ENCODE peak calls at places on chromosomes 16 and 17, in five cellular contexts. V is A549, E is GM23338, K is HepG2, I is GM12878. B is an unnamed sample.

GRCh38 chr16:29973384-29974246 is at the start of gene TAOK2:
- DNase-seq in K (peak), I (peak), E (peak), V (peak), B (peak)

GRCh38 chr17:67365762-67366192 is 600 bp downstream of the PSMD12 start:
- DNase-seq in K (peak), V (no peak), E (no peak), I (no peak), B (peak)

GRCh38 chr16:88856122-88856827 is 472 bp downstream of the GALNS start:
- DNase-seq in V (no peak), K (no peak), E (peak), I (no peak), B (peak)

GRCh38 chr16:88378836-88379693 is 3.7 kb upstream of the ZNF469 start:
- DNase-seq in V (no peak), K (no peak), I (no peak), E (no peak), B (no peak)

GRCh38 chr17:6503641-6504195 is 52.6 kb downstream of the PITPNM3 start:
- DNase-seq in I (no peak), E (no peak), V (no peak), K (no peak), B (no peak)

GRCh38 chr16:72282338-72282737 is 110.4 kb upstream of the PMFBP1 start:
- DNase-seq in V (no peak), K (no peak), E (no peak), I (no peak), B (no peak)

GRCh38 chr17:56679767-56680422 is 86.4 kb downstream of the NOG start:
- DNase-seq in E (no peak), V (no peak), I (no peak), K (no peak), B (no peak)

GRCh38 chr16:46673320-46674013 is 15.5 kb downstream of the VPS35 start:
- DNase-seq in V (peak), K (peak), E (peak), I (peak), B (peak)

GRCh38 chr17:68821860-68822693 is 133.1 kb downstream of the ABCA8 start:
- DNase-seq in E (no peak), I (no peak), K (peak), V (peak), B (no peak)

GRCh38 chr17:40828454-40829039 is 6.1 kb upstream of the KRT10 start:
- DNase-seq in V (no peak), K (no peak), E (no peak), I (no peak), B (no peak)

GRCh38 chr17:55540414-55541091 is 29.3 kb upstream of the SMIM36 start:
- DNase-seq in I (no peak), E (no peak), K (no peak), V (peak), B (no peak)

GRCh38 chr16:71711789-71712188 is 12.7 kb downstream of the PHLPP2 start:
- DNase-seq in V (no peak), E (peak), K (no peak), I (no peak), B (no peak)

GRCh38 chr16:57967916-57968315 is 3.0 kb downstream of the CNGB1 start:
- DNase-seq in E (no peak), V (no peak), K (no peak), I (no peak), B (no peak)

GRCh38 chr17:41773190-41773588 is 13.3 kb downstream of the JUP start:
- DNase-seq in E (peak), K (peak), V (peak), I (no peak), B (peak)

GRCh38 chr16:11472851-11473250 is 113.9 kb downstream of the LITAF start:
- DNase-seq in E (no peak), I (no peak), V (no peak), K (no peak), B (no peak)

GRCh38 chr16:58105619-58106018 is 23.6 kb downstream of the CFAP20 start:
- DNase-seq in K (no peak), E (no peak), I (no peak), V (no peak), B (no peak)

GRCh38 chr17:66834919-66835454 is at the start of gene CACNG5:
- DNase-seq in V (peak), K (no peak), I (no peak), E (peak), B (peak)

GRCh38 chr16:53131363-53132071 is 76.7 kb downstream of the CHD9 start:
- DNase-seq in E (peak), K (peak), I (no peak), V (peak), B (peak)

GRCh38 chr17:16255481-16255901 is 38.5 kb downstream of the PIGL start:
- DNase-seq in E (peak), V (no peak), I (no peak), K (peak), B (no peak)

GRCh38 chr17:82272495-82273326 is 789 bp downstream of the CSNK1D start:
- DNase-seq in I (no peak), E (peak), K (no peak), V (peak), B (peak)

GRCh38 chr17:48259710-48260291 is 152.2 kb downstream of the SNX11 start:
- DNase-seq in I (no peak), E (peak), V (peak), K (no peak), B (peak)

GRCh38 chr17:75412455-75413317 is 7.2 kb upstream of the GRB2 start:
- DNase-seq in K (peak), E (peak), I (no peak), V (peak), B (peak)

GRCh38 chr17:6793748-6794493 is 17.9 kb downstream of the FBXO39 start:
- DNase-seq in V (no peak), K (no peak), E (no peak), I (no peak), B (no peak)

GRCh38 chr17:57619061-57619937 is 125.8 kb downstream of the CCDC182 start:
- DNase-seq in E (no peak), V (no peak), I (no peak), K (no peak), B (no peak)

GRCh38 chr17:73795730-73796129 is 151.5 kb upstream of the SDK2 start:
- DNase-seq in K (peak), I (no peak), E (no peak), V (no peak), B (no peak)

GRCh38 chr17:74547736-74548135 is 1.8 kb upstream of the CD300C start:
- DNase-seq in V (no peak), I (no peak), K (no peak), E (no peak), B (no peak)

DNA sequence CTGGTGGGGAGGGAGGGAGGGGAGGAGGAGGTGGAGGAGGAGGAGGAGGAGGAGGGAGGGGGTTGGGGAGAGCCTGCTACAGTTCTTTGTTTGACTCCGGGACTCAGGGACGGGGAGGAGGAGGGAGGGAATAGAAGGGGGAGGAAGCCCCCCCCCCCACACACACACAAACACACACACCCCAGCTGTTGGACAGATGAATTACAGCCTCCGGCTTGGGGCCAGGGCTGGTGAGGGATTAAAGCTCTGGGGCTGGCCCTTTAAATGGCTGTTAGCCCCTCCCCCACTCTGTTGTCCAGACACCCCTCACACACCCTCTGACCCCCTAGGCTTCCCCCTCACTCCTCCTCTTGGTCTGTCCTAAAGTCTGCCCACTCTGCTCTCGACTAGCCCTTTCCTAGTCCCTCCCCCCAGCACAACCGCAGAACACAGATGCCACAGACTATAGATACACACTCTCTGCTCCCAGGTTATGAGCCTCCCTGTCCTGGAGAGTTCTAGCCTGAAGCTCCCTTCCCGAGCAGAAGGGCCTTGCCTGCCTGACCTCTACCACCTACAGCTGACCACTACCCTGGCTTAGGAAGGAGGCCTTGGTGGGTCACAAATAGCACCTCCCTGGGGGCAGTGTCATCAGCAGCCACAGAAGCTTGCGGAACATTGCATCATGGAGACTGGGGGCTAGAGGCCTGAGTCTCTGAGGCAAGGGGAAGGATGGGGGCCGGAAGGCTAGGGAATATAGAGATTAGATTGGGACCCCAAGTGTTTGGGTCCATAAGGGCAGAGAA is 4.5 kb downstream of the KDM6B start:
- DNase-seq in K (peak), V (no peak), I (no peak), E (peak), B (peak)
- TF ChIP-seq JUNB in K (no peak), V (no peak), I (no peak), E (no peak), B (no peak)

DNA sequence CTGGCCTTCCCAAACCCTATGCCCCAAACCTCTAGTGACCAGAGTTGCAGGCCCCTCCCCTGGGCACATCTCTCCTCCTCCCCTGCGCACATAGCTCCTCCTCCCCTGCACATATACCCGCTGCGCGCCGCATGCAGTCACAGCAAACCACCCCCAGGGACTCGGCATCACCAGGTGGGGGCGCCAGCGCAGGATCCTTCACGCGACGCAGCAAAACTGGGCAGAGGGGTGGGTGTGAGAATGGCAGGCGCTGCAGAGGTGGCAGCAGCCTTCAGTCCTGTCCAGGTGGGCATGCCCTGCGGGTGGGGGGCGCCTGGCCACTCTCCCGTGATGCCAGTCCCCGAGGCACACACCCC is 5.6 kb downstream of the CORO6 start:
- DNase-seq in K (peak), I (no peak), E (peak), V (peak), B (peak)
- TF ChIP-seq JUNB in K (no peak), I (no peak), E (no peak), V (no peak), B (no peak)

GRCh38 chr17:80513892-80514291 is 30.7 kb upstream of the RPTOR start:
- DNase-seq in I (no peak), K (no peak), V (no peak), E (no peak), B (no peak)
- TF ChIP-seq JUNB in I (no peak), K (no peak), V (no peak), E (no peak), B (no peak)

GRCh38 chr16:9330036-9330545 is 238.6 kb downstream of the HAPSTR1 start:
- DNase-seq in E (no peak), V (no peak), K (no peak), I (no peak), B (no peak)
- TF ChIP-seq JUNB in E (no peak), V (no peak), K (no peak), I (no peak), B (no peak)

GRCh38 chr17:76451480-76451879 is 1.5 kb downstream of the UBE2O start:
- DNase-seq in I (no peak), V (no peak), E (no peak), K (no peak), B (no peak)
- TF ChIP-seq JUNB in I (no peak), V (no peak), E (no peak), K (no peak), B (no peak)

DNA sequence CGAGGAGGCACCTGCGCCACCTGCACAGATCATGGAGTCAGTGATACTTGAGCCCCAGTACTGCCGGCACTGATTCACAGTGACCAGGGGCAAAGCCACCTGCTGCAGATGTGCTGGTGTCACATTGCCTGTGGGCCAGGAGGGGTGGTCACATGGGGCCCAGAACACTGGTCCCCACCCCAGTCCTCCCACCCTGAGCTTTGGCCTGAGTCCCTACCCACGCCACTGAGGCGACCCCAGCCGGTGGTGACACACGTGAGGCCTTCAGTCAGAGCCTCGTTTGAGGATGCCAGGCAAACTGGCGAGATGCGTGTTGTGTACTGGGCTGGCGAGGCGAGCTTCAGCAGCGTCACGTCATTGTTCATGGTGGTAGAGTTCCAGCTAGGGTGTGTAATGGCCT is 1.5 kb downstream of the CTRL start:
- DNase-seq in E (no peak), I (no peak), V (no peak), K (no peak), B (no peak)
- TF ChIP-seq JUNB in E (no peak), I (no peak), V (no peak), K (no peak), B (no peak)

DNA sequence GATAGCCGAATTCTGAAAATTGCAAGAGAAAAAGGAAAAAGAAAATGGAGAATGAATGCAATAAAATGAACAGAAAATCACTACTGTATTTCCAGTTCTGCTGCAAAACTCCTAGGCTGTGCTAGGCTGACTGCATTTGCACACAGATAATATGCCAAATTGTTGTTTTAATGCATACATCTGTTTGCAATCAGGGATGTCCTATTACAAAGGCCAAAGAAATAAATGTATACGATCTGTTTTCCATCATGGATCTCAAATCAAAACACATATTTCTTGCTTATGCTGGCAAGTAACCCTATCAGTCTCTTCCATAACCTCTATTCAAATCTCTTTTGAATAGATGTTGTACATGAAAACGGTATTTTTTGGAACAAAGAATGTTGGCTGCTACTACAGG is 56.6 kb downstream of the DUSP14 start:
- DNase-seq in K (no peak), I (no peak), V (no peak), E (no peak), B (no peak)
- TF ChIP-seq JUNB in K (no peak), I (no peak), V (no peak), E (no peak), B (no peak)

GRCh38 chr16:84597518-84598390 is 20.1 kb downstream of the COTL1 start:
- DNase-seq in I (no peak), K (no peak), V (no peak), E (no peak), B (no peak)
- TF ChIP-seq JUNB in I (no peak), K (no peak), V (no peak), E (no peak), B (no peak)

DNA sequence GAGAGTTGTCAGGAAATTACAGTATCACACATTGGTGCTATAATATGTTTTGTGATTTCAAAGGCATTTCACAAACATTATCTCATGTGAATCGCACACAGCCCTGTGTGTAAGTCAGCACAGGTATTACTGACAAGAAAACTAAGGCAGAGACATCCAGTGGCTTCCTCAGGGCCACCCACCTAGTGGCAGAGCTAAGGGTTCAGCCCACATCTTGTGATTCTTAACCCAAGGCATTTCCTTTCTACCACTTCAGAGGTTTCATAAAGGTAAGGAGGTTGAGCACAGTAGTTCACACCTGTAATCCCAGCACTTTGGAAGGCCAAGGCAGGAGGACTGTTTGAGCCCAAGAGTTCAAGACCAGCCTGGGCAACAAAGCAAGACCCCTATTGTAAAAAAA is 58.2 kb downstream of the STX8 start:
- DNase-seq in I (no peak), K (no peak), E (peak), V (no peak), B (no peak)
- TF ChIP-seq JUNB in I (no peak), K (no peak), E (no peak), V (no peak), B (no peak)

DNA sequence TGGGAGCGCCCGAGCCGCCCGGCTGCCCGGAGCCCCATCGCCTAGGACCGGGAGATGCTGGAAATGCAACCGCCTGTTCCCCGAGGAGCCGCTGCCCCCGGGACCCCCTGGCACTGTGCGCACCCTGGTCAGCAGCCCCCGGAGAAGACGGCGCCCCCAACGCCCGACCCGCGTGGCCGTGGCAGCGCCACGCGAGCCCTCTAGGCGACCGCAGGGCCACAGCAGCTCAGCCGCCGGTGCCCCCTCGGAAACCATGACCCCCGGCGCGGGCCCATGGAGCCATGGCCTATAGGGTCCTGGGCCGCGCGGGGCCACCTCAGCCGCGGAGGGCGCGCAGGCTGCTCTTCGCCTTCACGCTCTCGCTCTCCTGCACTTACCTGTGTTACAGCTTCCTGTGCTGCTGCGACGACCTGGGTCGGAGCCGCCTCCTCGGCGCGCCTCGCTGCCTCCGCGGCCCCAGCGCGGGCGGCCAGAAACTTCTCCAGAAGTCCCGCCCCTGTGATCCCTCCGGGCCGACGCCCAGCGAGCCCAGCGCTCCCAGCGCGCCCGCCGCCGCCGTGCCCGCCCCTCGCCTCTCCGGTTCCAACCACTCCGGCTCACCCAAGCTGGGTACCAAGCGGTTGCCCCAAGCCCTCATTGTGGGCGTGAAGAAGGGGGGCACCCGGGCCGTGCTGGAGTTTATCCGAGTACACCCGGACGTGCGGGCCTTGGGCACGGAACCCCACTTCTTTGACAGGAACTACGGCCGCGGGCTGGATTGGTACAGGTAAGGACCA is 556 bp downstream of the HS3ST2 start:
- DNase-seq in V (no peak), I (no peak), E (peak), K (no peak), B (no peak)
- TF ChIP-seq JUNB in V (no peak), I (no peak), E (no peak), K (no peak), B (no peak)

B was measured in K562.